ENCODE peak calls at places on chromosomes 5 and 9, in six cellular contexts. K is cardiac fibroblast, Y is PC-3, J is A549, U is neural progenitor cell, S is psoas muscle. R is an unnamed sample.
A peak's percentile ranks its signal among the peaks of the same experiment; 100 is the strongest.

GRCh38 chr9:132077881-132078280 is 1.8 kb downstream of the MED27 start:
- DNase-seq in K (no peak), Y (no peak), J (no peak), U (no peak), S (no peak), R (peak; percentile 21)

GRCh38 chr5:172469697-172470096 is 15.4 kb upstream of the SH3PXD2B start:
- DNase-seq in K (no peak), Y (no peak), J (no peak), U (no peak), S (no peak), R (no peak)

GRCh38 chr5:146751781-146752401 is 126.7 kb downstream of the PPP2R2B start:
- DNase-seq in K (no peak), Y (no peak), J (no peak), U (no peak), S (no peak), R (no peak)

GRCh38 chr5:169431386-169431785 is 130.4 kb upstream of the SLIT3 start:
- DNase-seq in K (peak; percentile 19), Y (no peak), J (no peak), U (no peak), S (no peak), R (no peak)

GRCh38 chr5:146878471-146879172 is at the start of gene PPP2R2B:
- DNase-seq in K (peak; percentile 11), Y (peak; percentile 17), J (peak; percentile 15), U (peak; percentile 89), S (peak; percentile 43), R (peak; percentile 17)

GRCh38 chr9:89013660-89014059 is 22.4 kb downstream of the S1PR3 start:
- DNase-seq in K (no peak), Y (no peak), J (no peak), U (no peak), S (no peak), R (no peak)

GRCh38 chr9:17528859-17529258 is 50.0 kb upstream of the SH3GL2 start:
- DNase-seq in K (peak; percentile 43), Y (peak; percentile 42), J (peak; percentile 14), U (peak; percentile 22), S (no peak), R (peak; percentile 36)

GRCh38 chr9:97507585-97507984 is 6.1 kb downstream of the TMOD1 start:
- DNase-seq in K (no peak), Y (no peak), J (no peak), U (no peak), S (no peak), R (no peak)

GRCh38 chr5:33832904-33833575 is 58.8 kb downstream of the ADAMTS12 start:
- DNase-seq in K (no peak), Y (no peak), J (no peak), U (no peak), S (no peak), R (no peak)

GRCh38 chr9:73152445-73152844 is 780 bp downstream of the ANXA1 start:
- DNase-seq in K (peak; percentile 74), Y (peak; percentile 71), J (no peak), U (no peak), S (no peak), R (peak; percentile 74)

GRCh38 chr5:11719888-11720481 is 184.3 kb downstream of the CTNND2 start:
- DNase-seq in K (no peak), Y (peak; percentile 85), J (peak; percentile 51), U (peak; percentile 84), S (no peak), R (no peak)

GRCh38 chr5:35859101-35859661 is 2.5 kb downstream of the IL7R start:
- DNase-seq in K (no peak), Y (peak; percentile 55), J (no peak), U (peak; percentile 39), S (no peak), R (peak; percentile 19)

GRCh38 chr5:2759091-2759490 is 7.6 kb upstream of the IRX2 start:
- DNase-seq in K (no peak), Y (no peak), J (no peak), U (no peak), S (no peak), R (no peak)

GRCh38 chr9:98333703-98334582 is 78.5 kb upstream of the TBC1D2 start:
- DNase-seq in K (peak; percentile 82), Y (peak; percentile 47), J (peak; percentile 41), U (no peak), S (no peak), R (peak; percentile 91)

GRCh38 chr9:95025213-95026170 is 292.0 kb downstream of the FANCC start:
- DNase-seq in K (peak; percentile 96), Y (no peak), J (peak; percentile 93), U (peak; percentile 31), S (peak; percentile 83), R (peak; percentile 96)

GRCh38 chr5:76735762-76736545 is 20.0 kb downstream of the F2R start:
- DNase-seq in K (no peak), Y (no peak), J (no peak), U (no peak), S (no peak), R (no peak)

GRCh38 chr5:96434201-96434645 is 1.2 kb upstream of the PCSK1 start:
- DNase-seq in K (peak; percentile 80), Y (peak; percentile 63), J (peak; percentile 47), U (peak; percentile 92), S (peak; percentile 69), R (peak; percentile 87)

GRCh38 chr9:99824378-99825157 is 2.9 kb downstream of the NR4A3 start:
- DNase-seq in K (no peak), Y (no peak), J (no peak), U (peak; percentile 92), S (peak; percentile 59), R (peak; percentile 35)

GRCh38 chr5:153816870-153817269 is 221.8 kb downstream of the FAM114A2 start:
- DNase-seq in K (no peak), Y (no peak), J (no peak), U (no peak), S (no peak), R (no peak)

GRCh38 chr5:76153271-76153670 is 70.1 kb downstream of the SV2C start:
- DNase-seq in K (no peak), Y (no peak), J (no peak), U (no peak), S (no peak), R (no peak)

GRCh38 chr9:97873877-97874276 is 20.9 kb downstream of the FOXE1 start:
- DNase-seq in K (peak; percentile 42), Y (peak; percentile 73), J (peak; percentile 42), U (no peak), S (no peak), R (peak; percentile 60)

GRCh38 chr9:127455299-127455992 is 4.1 kb downstream of the LRSAM1 start:
- DNase-seq in K (no peak), Y (peak; percentile 49), J (peak; percentile 57), U (no peak), S (peak; percentile 78), R (no peak)

GRCh38 chr5:68465133-68465532 is 249.6 kb downstream of the PIK3R1 start:
- DNase-seq in K (no peak), Y (no peak), J (no peak), U (no peak), S (no peak), R (no peak)

GRCh38 chr9:109122726-109123621 is 3.2 kb upstream of the TMEM245 start:
- DNase-seq in K (no peak), Y (no peak), J (no peak), U (no peak), S (no peak), R (no peak)

GRCh38 chr9:1052119-1052907 is 2.2 kb downstream of the DMRT2 start:
- DNase-seq in K (no peak), Y (no peak), J (no peak), U (no peak), S (peak; percentile 56), R (no peak)

GRCh38 chr5:149400304-149400703 is 21.2 kb upstream of the IL17B start:
- DNase-seq in K (no peak), Y (no peak), J (no peak), U (peak; percentile 57), S (no peak), R (no peak)

GRCh38 chr9:129867138-129868032 is 32.1 kb downstream of the USP20 start:
- DNase-seq in K (no peak), Y (no peak), J (no peak), U (no peak), S (no peak), R (no peak)
- TF ChIP-seq CTCF in K (no peak), Y (peak; percentile 16), J (no peak), U (no peak), S (no peak), R (no peak)

GRCh38 chr9:134644715-134645606 is 3.4 kb downstream of the COL5A1 start:
- DNase-seq in K (peak; percentile 99), Y (peak; percentile 90), J (peak; percentile 84), U (peak; percentile 48), S (peak; percentile 86), R (peak; percentile 99)

GRCh38 chr9:134641173-134641985 is at the start of gene COL5A1:
- DNase-seq in K (peak; percentile 96), Y (peak; percentile 81), J (peak; percentile 84), U (peak; percentile 96), S (peak; percentile 92), R (peak; percentile 92)

GRCh38 chr9:134641989-134642384 is 384 bp downstream of the COL5A1 start:
- DNase-seq in K (no peak), Y (no peak), J (no peak), U (peak; percentile 37), S (no peak), R (no peak)

GRCh38 chr9:134642385-134643181 is 980 bp downstream of the COL5A1 start:
- DNase-seq in K (peak; percentile 87), Y (peak; percentile 18), J (peak; percentile 44), U (peak; percentile 73), S (peak; percentile 77), R (peak; percentile 84)

DNA sequence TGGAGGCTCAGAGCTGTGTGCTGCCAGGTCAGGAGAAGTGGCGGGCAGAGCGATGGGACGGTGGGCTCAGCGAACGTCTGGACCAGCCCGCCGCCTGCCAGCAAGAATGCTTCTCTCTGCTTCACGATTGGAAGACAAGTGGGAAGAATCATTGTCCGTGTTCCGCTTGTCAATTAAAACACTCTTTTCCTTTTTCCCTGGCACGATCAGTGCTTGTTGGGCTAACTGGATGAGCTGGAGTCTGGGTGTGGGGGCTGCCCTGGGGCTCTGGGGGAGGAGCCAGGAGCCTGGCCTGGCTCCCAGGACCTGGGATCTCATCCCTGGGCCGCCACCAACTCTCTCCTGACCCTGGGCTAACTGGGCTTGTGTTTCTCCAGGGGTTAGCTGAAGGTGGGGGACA is 1.7 kb downstream of the COL5A1 start:
- DNase-seq in K (peak; percentile 58), Y (peak; percentile 13), J (no peak), U (peak; percentile 42), S (no peak), R (peak; percentile 51)
- H3K4me3 ChIP-seq in K (peak overlapping the region; percentile 90), Y (peak overlapping the region; percentile 69), J (peak overlapping the region; percentile 73), U (peak overlapping the region; percentile 73), S (peak overlapping the region; percentile 64), R (peak overlapping the region; percentile 85)

GRCh38 chr5:139574641-139575312 is 13.6 kb downstream of the UBE2D2 start:
- DNase-seq in K (peak; percentile 61), Y (peak; percentile 60), J (peak; percentile 46), U (peak; percentile 60), S (no peak), R (peak; percentile 62)
- TF ChIP-seq CTCF in K (peak; percentile 73), Y (peak; percentile 75), J (peak; percentile 74), U (peak; percentile 69), S (peak; percentile 56), R (peak; percentile 84)

DNA sequence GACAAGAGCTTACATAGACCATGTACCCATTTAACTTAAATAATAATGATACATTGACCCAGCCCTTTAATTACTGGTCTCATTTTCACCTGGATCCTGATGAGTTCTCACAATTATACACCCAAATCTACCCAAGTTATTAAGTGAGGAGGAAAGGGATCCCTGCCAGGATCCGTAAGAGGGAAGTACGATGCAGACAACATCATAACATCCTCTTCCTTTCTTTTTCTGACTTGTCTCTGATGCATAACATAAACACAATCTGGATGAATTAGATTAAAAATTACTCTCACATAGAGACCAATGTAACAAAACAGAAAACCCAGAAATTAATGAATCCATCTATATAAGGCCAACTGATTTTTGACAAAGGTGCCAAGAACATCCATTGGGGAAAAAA is 17.0 kb downstream of the MARCHF3 start:
- DNase-seq in K (no peak), Y (no peak), J (no peak), U (no peak), S (no peak), R (no peak)
- H3K4me3 ChIP-seq in K (no peak overlapping the region), Y (no peak overlapping the region), J (no peak overlapping the region), U (no peak overlapping the region), S (no peak overlapping the region), R (peak overlapping the region; percentile 17)